ENCODE peak calls at places on chromosomes 13 and 19, in seven cellular contexts. L, D, N, P, A, W and C are unnamed samples. For H3K79me1, the result is how much of the 10 kb centered on the place peaks cover.

GRCh38 chr13:36072127-36072526 is 59.1 kb downstream of the DCLK1 start:
- DNase-seq in L (no peak), W (peak), A (no peak), P (no peak), N (no peak), D (peak), C (no peak)

GRCh38 chr19:48475369-48476068 is 6.3 kb downstream of the CYTH2 start:
- DNase-seq in A (no peak), W (no peak), P (no peak), L (no peak), N (no peak), D (no peak), C (no peak)

GRCh38 chr19:52785506-52785905 is 1.1 kb downstream of the ZNF600 start:
- DNase-seq in P (no peak), W (no peak), A (no peak), N (no peak), L (no peak), D (no peak), C (no peak)

GRCh38 chr19:3234800-3235199 is 10.3 kb downstream of the CELF5 start:
- DNase-seq in A (no peak), D (no peak), P (no peak), L (no peak), N (no peak), W (peak), C (peak)

GRCh38 chr19:53328967-53329366 is 4.6 kb upstream of the ZNF845 start:
- DNase-seq in A (no peak), P (peak), L (no peak), W (no peak), D (no peak), N (no peak), C (peak)

GRCh38 chr19:49064029-49064629 is 489 bp downstream of the NTF4 start:
- DNase-seq in P (no peak), W (peak), N (no peak), A (no peak), L (no peak), D (peak), C (peak)

GRCh38 chr13:99218545-99218944 is 17.9 kb downstream of the UBAC2 start:
- DNase-seq in N (no peak), P (peak), L (no peak), D (no peak), A (no peak), W (no peak), C (no peak)

GRCh38 chr13:52695856-52696255 is 43.2 kb downstream of the SUGT1 start:
- DNase-seq in N (no peak), P (peak), A (no peak), L (peak), W (no peak), D (no peak), C (no peak)

GRCh38 chr19:30068528-30069395 is 126.7 kb downstream of the URI1 start:
- DNase-seq in P (no peak), L (no peak), D (no peak), A (no peak), W (no peak), N (no peak), C (peak)

GRCh38 chr19:47445937-47446402 is 25.7 kb downstream of the SLC8A2 start:
- DNase-seq in P (no peak), A (no peak), N (no peak), W (no peak), L (peak), D (no peak), C (peak)

GRCh38 chr19:20367811-20368294 is 197.7 kb downstream of the ZNF737 start:
- DNase-seq in A (no peak), W (peak), D (peak), N (peak), L (no peak), P (no peak), C (peak)
- H3K79me1 ChIP-seq in A (under half), W (under half), D (under half), N (under half), L (under half), P (under half), C (under half)

DNA sequence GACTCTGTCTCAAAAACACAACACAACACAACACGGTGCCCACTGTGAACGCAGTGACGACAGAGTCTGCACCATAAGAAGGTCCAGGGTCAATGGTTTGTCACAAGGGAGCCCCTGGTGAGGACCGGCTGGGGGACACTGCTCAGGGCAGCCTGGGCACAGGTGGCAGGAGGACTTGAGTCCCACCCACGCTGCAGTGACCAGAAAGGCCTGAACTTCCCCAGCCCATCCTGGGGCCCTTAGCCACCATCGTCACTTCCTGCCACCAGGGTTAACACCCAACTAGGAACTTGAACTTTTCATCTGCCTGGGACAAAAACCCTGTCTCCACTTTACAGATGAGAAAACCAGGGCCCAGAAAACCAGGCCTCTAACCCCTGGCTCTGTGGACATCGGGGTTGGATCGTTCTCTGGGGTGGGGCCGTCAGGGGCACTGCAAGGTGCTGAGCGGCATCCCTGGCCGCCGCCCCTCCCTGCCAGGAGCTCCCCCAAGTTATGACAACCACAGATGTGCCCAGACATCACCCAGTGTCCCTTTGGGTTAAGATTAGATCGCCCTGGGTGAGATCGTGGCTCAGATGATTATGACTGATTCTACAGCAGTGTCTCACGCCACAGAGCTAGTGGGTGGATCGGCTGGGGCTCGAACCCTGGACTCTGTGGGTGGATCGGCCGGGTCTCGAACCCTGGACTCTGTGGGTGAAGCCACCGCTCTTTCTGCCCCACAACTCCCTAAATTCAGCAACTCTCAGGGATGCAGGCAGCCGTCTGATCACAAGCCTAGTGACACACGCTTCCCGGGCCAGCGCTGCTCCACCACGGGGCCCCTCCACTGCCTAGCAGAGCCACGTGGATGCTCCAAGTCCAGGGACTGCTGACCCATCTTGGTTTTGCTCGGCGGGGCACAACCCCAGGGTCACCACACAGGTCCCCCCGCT is 14.0 kb downstream of the MOB3A start:
- DNase-seq in A (no peak), N (no peak), L (no peak), P (no peak), D (no peak), W (no peak), C (no peak)
- H3K79me1 ChIP-seq in A (under half), N (under half), L (under half), P (under half), D (under half), W (under half), C (under half)

GRCh38 chr19:512548-513365 is 5.5 kb downstream of the TPGS1 start:
- DNase-seq in P (no peak), N (no peak), W (no peak), A (no peak), D (no peak), L (no peak), C (no peak)
- H3K79me1 ChIP-seq in P (under half), N (under half), W (under half), A (under half), D (under half), L (under half), C (under half)

GRCh38 chr13:25213716-25214115 is 41.6 kb upstream of the AMER2 start:
- DNase-seq in P (no peak), L (no peak), D (peak), W (peak), N (no peak), A (no peak), C (no peak)

GRCh38 chr13:25218011-25218410 is 45.9 kb upstream of the AMER2 start:
- DNase-seq in P (no peak), L (no peak), D (no peak), A (no peak), N (no peak), W (no peak), C (no peak)

GRCh38 chr13:25214371-25215252 is 42.5 kb upstream of the AMER2 start:
- DNase-seq in A (no peak), L (peak), N (no peak), P (peak), D (peak), W (no peak), C (no peak)

GRCh38 chr13:25215253-25215575 is 43.1 kb upstream of the AMER2 start:
- DNase-seq in D (no peak), A (no peak), W (no peak), P (no peak), N (no peak), L (no peak), C (no peak)

GRCh38 chr13:25217023-25217909 is 45.2 kb upstream of the AMER2 start:
- DNase-seq in A (no peak), N (no peak), L (peak), P (peak), D (peak), W (peak), C (no peak)
- H3K79me1 ChIP-seq in A (under half), N (under half), L (under half), P (under half), D (under half), W (under half), C (under half)

DNA sequence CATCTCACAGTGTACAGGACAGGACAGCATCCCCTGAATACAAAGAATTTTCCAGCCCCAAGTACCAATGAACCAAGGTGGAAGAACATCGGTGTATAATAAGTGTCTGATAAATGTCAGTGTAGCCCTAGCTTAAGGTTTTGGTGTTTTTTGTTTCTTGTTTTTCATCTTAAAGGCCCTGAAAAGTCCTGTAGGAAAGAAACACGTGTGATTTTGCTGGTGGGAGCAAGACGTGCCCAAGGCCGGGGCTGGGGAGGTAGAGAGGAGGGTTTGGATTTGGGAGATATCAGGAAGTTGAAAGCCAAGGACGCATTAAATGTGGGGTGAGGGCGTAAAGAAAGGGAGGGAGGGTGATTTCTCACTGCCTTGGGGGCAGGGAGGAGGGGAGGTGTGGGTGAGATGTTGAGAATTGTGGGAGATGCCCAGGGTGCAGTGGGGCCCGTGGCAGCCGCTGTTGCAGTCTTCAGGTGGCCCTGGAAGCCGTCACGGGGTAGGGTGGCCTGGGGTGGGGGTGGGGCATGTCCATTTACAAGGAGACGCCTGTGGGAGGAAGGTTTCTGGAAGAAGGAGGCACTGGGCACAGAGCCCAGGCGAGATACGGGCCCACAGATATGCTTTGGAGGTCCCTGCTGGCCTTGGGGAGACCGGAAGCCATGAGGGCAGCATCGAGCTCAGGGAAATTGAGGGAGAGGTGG is 6.7 kb downstream of the CAMSAP3 start:
- DNase-seq in P (no peak), W (no peak), N (no peak), D (no peak), A (no peak), L (no peak), C (no peak)
- H3K79me1 ChIP-seq in P (under half), W (under half), N (under half), D (under half), A (under half), L (under half), C (under half)

DNA sequence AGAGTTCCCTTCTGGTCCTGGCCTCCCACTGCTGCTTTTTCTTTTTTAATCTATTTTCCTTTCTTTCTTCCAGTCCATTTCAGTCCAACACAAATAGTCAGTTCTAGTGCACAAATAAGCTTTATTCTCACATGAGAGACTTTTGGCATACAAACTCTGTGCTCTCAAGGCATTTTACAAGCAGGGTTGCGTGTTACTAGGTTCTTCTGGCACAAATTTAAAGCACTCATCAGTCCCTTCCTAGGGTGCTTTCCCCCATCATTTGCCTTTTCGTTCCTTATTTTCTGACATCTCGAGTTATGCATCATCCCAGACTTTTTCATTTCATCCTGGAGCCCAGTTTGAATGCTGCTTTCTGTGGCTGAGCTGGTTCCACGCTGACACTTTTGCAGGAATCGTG is 29.8 kb upstream of the IL17D start:
- DNase-seq in N (no peak), D (no peak), W (no peak), A (no peak), P (no peak), L (no peak), C (no peak)
- H3K79me1 ChIP-seq in N (under half), D (under half), W (under half), A (under half), P (under half), L (under half), C (under half)

GRCh38 chr19:38100589-38100988 is 123.4 kb downstream of the DPF1 start:
- DNase-seq in W (no peak), P (no peak), N (no peak), D (no peak), A (no peak), L (no peak), C (no peak)
- H3K79me1 ChIP-seq in W (under half), P (under half), N (under half), D (under half), A (under half), L (under half), C (under half)

GRCh38 chr13:60811581-60811980 is 414.6 kb downstream of the TDRD3 start:
- DNase-seq in L (no peak), W (no peak), N (no peak), A (no peak), D (no peak), P (no peak), C (no peak)
- H3K79me1 ChIP-seq in L (under half), W (under half), N (under half), A (under half), D (under half), P (under half), C (under half)